ENCODE peak calls at places on chromosomes 6 and 20, in six cellular contexts. E is neuronal stem cell, M is H1, T is H9, O is mesenchymal stem cell, H is IMR-90. X is an unnamed sample.

GRCh38 chr20:50260480-50261221 is 70.0 kb downstream of the CEBPB start:
- DNase-seq in E (no peak), M (no peak), T (no peak), O (no peak), H (no peak), X (no peak)

GRCh38 chr20:33773412-33774089 is 37.6 kb upstream of the CHMP4B start:
- DNase-seq in E (no peak), M (no peak), T (no peak), O (no peak), H (no peak), X (no peak)

GRCh38 chr20:37366749-37367148 is 20.8 kb downstream of the SRC start:
- DNase-seq in E (no peak), M (no peak), T (no peak), O (no peak), H (no peak), X (no peak)

GRCh38 chr20:50467618-50468373 is 42.4 kb upstream of the PTPN1 start:
- DNase-seq in E (no peak), M (no peak), T (peak), O (peak), H (peak), X (peak)

GRCh38 chr6:18179770-18180393 is 24.7 kb downstream of the KDM1B start:
- DNase-seq in E (no peak), M (no peak), T (no peak), O (no peak), H (no peak), X (no peak)

GRCh38 chr6:26401987-26402658 is at the start of gene BTN3A1:
- DNase-seq in E (peak), M (no peak), T (peak), O (peak), H (peak), X (peak)

GRCh38 chr6:145143379-145143778 is 591.9 kb downstream of the EPM2A start:
- DNase-seq in E (no peak), M (no peak), T (no peak), O (no peak), H (no peak), X (no peak)

GRCh38 chr6:125945378-125946141 is 11.0 kb upstream of the HINT3 start:
- DNase-seq in E (no peak), M (no peak), T (no peak), O (peak), H (peak), X (peak)

GRCh38 chr6:123931928-123932327 is 128.3 kb downstream of the NKAIN2 start:
- DNase-seq in E (no peak), M (no peak), T (no peak), O (no peak), H (no peak), X (no peak)

GRCh38 chr20:63060057-63060991 is 53.6 kb upstream of the BHLHE23 start:
- DNase-seq in E (no peak), M (no peak), T (peak), O (peak), H (peak), X (no peak)

GRCh38 chr6:163405412-163406309 is 8.9 kb upstream of the QKI start:
- DNase-seq in E (no peak), M (no peak), T (no peak), O (peak), H (no peak), X (no peak)

GRCh38 chr20:17966432-17967312 is 1.9 kb downstream of the SNX5 start:
- DNase-seq in E (no peak), M (no peak), T (no peak), O (peak), H (peak), X (no peak)

GRCh38 chr6:158564243-158565121 is 4.6 kb downstream of the TMEM181 start:
- DNase-seq in E (no peak), M (no peak), T (no peak), O (no peak), H (no peak), X (no peak)

GRCh38 chr6:157107915-157108651 is 215.2 kb downstream of the TMEM242 start:
- DNase-seq in E (no peak), M (no peak), T (no peak), O (peak), H (peak), X (peak)

GRCh38 chr20:43799150-43799711 is 72.4 kb upstream of the GTSF1L start:
- DNase-seq in E (no peak), M (no peak), T (no peak), O (peak), H (peak), X (no peak)

GRCh38 chr6:138205437-138206094 is 12.7 kb downstream of the PBOV1 start:
- DNase-seq in E (no peak), M (no peak), T (no peak), O (no peak), H (no peak), X (no peak)

GRCh38 chr20:37071481-37071911 is 24.3 kb downstream of the RBL1 start:
- DNase-seq in E (no peak), M (no peak), T (no peak), O (peak), H (peak), X (peak)

GRCh38 chr6:684831-685636 is 7.9 kb downstream of the EXOC2 start:
- DNase-seq in E (no peak), M (no peak), T (no peak), O (peak), H (peak), X (no peak)

GRCh38 chr6:11143394-11144371 is 32.2 kb upstream of the ERVFRD-1 start:
- DNase-seq in E (no peak), M (no peak), T (no peak), O (peak), H (peak), X (peak)

GRCh38 chr6:15781890-15782289 is 119.1 kb upstream of the DTNBP1 start:
- DNase-seq in E (no peak), M (no peak), T (no peak), O (no peak), H (no peak), X (no peak)

GRCh38 chr6:3284436-3284876 is 25.7 kb downstream of the PSMG4 start:
- DNase-seq in E (no peak), M (no peak), T (no peak), O (no peak), H (no peak), X (no peak)

GRCh38 chr20:35001596-35002362 is 46.1 kb downstream of the MYH7B start:
- DNase-seq in E (no peak), M (no peak), T (no peak), O (no peak), H (no peak), X (no peak)

GRCh38 chr6:33894438-33894837 is 90.6 kb upstream of the MLN start:
- DNase-seq in E (no peak), M (no peak), T (no peak), O (no peak), H (no peak), X (no peak)

GRCh38 chr6:43838276-43839036 is 68.4 kb downstream of the VEGFA start:
- DNase-seq in E (no peak), M (no peak), T (peak), O (peak), H (peak), X (peak)

GRCh38 chr20:25563876-25564275 is 21.5 kb downstream of the NINL start:
- DNase-seq in E (no peak), M (no peak), T (no peak), O (no peak), H (no peak), X (peak)

GRCh38 chr6:27720607-27721580 is 191.3 kb downstream of the OR2B2 start:
- DNase-seq in E (peak), M (peak), T (peak), O (peak), H (peak), X (no peak)

GRCh38 chr20:52172392-52173047 is 19.1 kb downstream of the ZFP64 start:
- DNase-seq in E (no peak), M (no peak), T (no peak), O (no peak), H (no peak), X (no peak)

GRCh38 chr6:114287461-114287860 is 55.4 kb downstream of the HS3ST5 start:
- DNase-seq in E (no peak), M (no peak), T (no peak), O (no peak), H (no peak), X (no peak)

GRCh38 chr20:58515240-58516212 is at the start of gene APCDD1L:
- DNase-seq in E (peak), M (peak), T (peak), O (peak), H (peak), X (peak)

GRCh38 chr6:123803456-123803861 is 206 bp upstream of the NKAIN2 start:
- DNase-seq in E (peak), M (no peak), T (no peak), O (no peak), H (no peak), X (no peak)

GRCh38 chr20:25216199-25216945 is 20.9 kb downstream of the ENTPD6 start:
- DNase-seq in E (no peak), M (no peak), T (no peak), O (no peak), H (no peak), X (no peak)

GRCh38 chr20:10412591-10413408 is 21.2 kb downstream of the MKKS start:
- DNase-seq in E (no peak), M (no peak), T (no peak), O (no peak), H (no peak), X (no peak)

GRCh38 chr6:2412731-2413130 is 167.3 kb upstream of the GMDS start:
- DNase-seq in E (no peak), M (no peak), T (no peak), O (no peak), H (peak), X (no peak)

GRCh38 chr6:133992992-133993682 is 40.1 kb downstream of the TBPL1 start:
- DNase-seq in E (no peak), M (no peak), T (no peak), O (no peak), H (peak), X (no peak)

GRCh38 chr6:148389086-148389485 is 46.4 kb downstream of the SASH1 start:
- DNase-seq in E (no peak), M (no peak), T (no peak), O (no peak), H (no peak), X (peak)
- H4K91ac ChIP-seq in E (no peak), M (no peak), T (no peak), O (no peak), H (no peak), X (no peak)

DNA sequence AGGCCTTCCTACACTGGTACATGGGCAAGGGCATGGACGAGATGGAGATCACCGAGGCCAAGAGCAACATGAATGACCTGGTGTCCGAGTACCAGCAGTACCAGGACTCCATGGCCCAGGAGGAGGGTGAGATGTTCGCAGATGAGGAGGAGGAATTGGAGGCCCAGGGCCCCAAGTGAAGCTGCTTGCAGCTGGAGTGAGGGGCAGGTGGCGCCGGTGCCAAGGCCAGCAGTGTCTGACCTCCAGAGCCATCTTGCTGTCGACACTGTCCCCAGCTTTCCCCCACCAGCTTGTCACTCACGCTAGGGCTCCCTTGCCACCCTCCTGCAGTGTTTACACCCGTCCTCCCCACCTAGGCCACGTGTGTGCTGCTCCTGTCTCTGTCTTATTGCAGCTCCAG is 12.2 kb downstream of the GABRR2 start:
- DNase-seq in E (no peak), M (no peak), T (no peak), O (no peak), H (no peak), X (no peak)
- H4K91ac ChIP-seq in E (no peak), M (no peak), T (no peak), O (peak), H (no peak), X (no peak)

DNA sequence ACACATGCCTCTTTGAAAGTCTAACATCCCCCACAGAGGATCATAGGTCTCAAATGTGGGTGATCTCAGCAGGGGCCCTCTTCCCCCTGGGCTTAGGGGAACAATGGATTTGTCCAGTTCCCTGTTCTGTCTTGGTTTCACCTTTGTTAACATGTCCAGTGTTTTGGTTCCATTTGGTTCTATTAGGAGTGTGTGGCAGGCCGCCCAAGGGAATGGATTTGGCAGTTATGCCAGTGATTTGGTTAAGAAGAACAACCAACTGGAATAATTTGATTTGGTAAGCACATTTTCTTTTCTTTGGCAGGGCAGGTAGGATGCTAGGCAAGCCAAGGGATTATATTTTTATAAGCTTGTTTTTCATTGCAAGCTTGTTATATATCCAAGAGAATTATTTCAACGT is 28.5 kb upstream of the ENPP1 start:
- DNase-seq in E (no peak), M (no peak), T (no peak), O (no peak), H (no peak), X (no peak)
- H4K91ac ChIP-seq in E (no peak), M (no peak), T (no peak), O (no peak), H (no peak), X (no peak)

GRCh38 chr20:4412216-4412615 is 309.5 kb upstream of the PRND start:
- DNase-seq in E (no peak), M (no peak), T (no peak), O (no peak), H (no peak), X (peak)
- H4K91ac ChIP-seq in E (no peak), M (no peak), T (no peak), O (no peak), H (no peak), X (no peak)

DNA sequence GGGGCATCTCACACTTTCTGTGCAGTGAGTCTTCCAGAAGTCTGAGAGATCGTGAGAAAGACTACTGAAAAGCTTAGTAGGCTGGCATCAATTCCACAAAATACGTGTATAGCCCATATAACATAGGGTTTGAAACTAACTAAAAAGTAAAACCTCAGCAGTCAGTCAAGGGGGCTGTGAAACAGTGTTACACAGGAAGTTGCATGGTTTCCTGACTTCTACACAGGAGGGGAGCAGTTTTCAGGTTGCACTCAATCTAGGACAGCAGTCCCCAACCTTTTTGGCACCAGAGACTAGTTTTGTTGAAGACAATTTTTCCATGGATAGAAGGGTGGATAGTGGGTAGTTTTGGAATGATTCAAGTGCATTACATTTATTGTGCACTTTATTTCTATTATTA is 4.7 kb upstream of the LY86 start:
- DNase-seq in E (no peak), M (no peak), T (no peak), O (no peak), H (no peak), X (no peak)
- H4K91ac ChIP-seq in E (no peak), M (no peak), T (no peak), O (no peak), H (no peak), X (no peak)

X was measured in trophoblast cell.